ENCODE peak calls at places on chromosomes 1 and 21, in six cellular contexts. X is HepG2, E is GM12891, C is K562, P is GM12878, G is H1. A is an unnamed sample.

GRCh38 chr1:67787746-67788145 is 45.5 kb downstream of the GNG12 start:
- DNase-seq in E (no peak), G (no peak), C (no peak), P (no peak), X (no peak), A (no peak)

GRCh38 chr1:14110040-14110439 is 410.1 kb downstream of the PRDM2 start:
- DNase-seq in X (no peak), E (no peak), C (no peak), G (no peak), P (no peak), A (no peak)

GRCh38 chr1:101137144-101138126 is 99.4 kb upstream of the S1PR1 start:
- DNase-seq in E (no peak), C (no peak), G (no peak), P (peak; percentile 39), X (peak; percentile 53), A (no peak)

GRCh38 chr1:19661721-19662228 is 2.9 kb upstream of the HTR6 start:
- DNase-seq in P (no peak), X (no peak), G (no peak), E (no peak), C (no peak), A (no peak)

GRCh38 chr1:28718601-28719331 is 18.0 kb upstream of the YTHDF2 start:
- DNase-seq in P (no peak), E (no peak), X (no peak), G (no peak), C (peak; percentile 57), A (no peak)

GRCh38 chr1:21251773-21252471 is 38.3 kb downstream of the ECE1 start:
- DNase-seq in C (no peak), X (peak; percentile 91), G (no peak), E (no peak), P (no peak), A (no peak)

GRCh38 chr1:220879090-220879508 is at the start of gene HLX:
- DNase-seq in G (no peak), C (peak; percentile 96), X (no peak), P (no peak), E (peak; percentile 53), A (peak; percentile 69)

GRCh38 chr1:161180643-161181042 is 3.3 kb upstream of the B4GALT3 start:
- DNase-seq in C (no peak), E (no peak), G (no peak), X (no peak), P (no peak), A (no peak)

GRCh38 chr1:226973898-226974543 is 33.9 kb downstream of the COQ8A start:
- DNase-seq in C (no peak), G (no peak), X (peak; percentile 15), P (no peak), E (no peak), A (no peak)

GRCh38 chr1:39816431-39817090 is 27.9 kb upstream of the BMP8B start:
- DNase-seq in X (peak; percentile 49), C (peak; percentile 84), G (peak; percentile 43), P (peak; percentile 55), E (peak; percentile 46), A (peak; percentile 60)

GRCh38 chr1:36871146-36871971 is 163.0 kb downstream of the GRIK3 start:
- DNase-seq in C (no peak), G (no peak), E (no peak), P (no peak), X (no peak), A (no peak)

GRCh38 chr1:8154621-8155052 is 128.5 kb upstream of the ERRFI1 start:
- DNase-seq in C (no peak), P (no peak), E (no peak), X (peak; percentile 99), G (no peak), A (no peak)

GRCh38 chr1:205748398-205749093 is 1.4 kb downstream of the NUCKS1 start:
- DNase-seq in G (no peak), C (peak; percentile 23), E (no peak), P (no peak), X (peak; percentile 27), A (no peak)

GRCh38 chr1:2330511-2331199 is 60.7 kb downstream of the MORN1 start:
- DNase-seq in X (peak; percentile 69), E (no peak), P (no peak), C (no peak), G (no peak), A (no peak)

GRCh38 chr1:186985889-186986491 is 157.2 kb downstream of the PLA2G4A start:
- DNase-seq in P (no peak), E (peak; percentile 10), X (peak; percentile 45), G (no peak), C (peak; percentile 26), A (no peak)
- TF ChIP-seq TAF1 in P (no peak), E (no peak), X (no peak), G (no peak), C (no peak), A (no peak)

DNA sequence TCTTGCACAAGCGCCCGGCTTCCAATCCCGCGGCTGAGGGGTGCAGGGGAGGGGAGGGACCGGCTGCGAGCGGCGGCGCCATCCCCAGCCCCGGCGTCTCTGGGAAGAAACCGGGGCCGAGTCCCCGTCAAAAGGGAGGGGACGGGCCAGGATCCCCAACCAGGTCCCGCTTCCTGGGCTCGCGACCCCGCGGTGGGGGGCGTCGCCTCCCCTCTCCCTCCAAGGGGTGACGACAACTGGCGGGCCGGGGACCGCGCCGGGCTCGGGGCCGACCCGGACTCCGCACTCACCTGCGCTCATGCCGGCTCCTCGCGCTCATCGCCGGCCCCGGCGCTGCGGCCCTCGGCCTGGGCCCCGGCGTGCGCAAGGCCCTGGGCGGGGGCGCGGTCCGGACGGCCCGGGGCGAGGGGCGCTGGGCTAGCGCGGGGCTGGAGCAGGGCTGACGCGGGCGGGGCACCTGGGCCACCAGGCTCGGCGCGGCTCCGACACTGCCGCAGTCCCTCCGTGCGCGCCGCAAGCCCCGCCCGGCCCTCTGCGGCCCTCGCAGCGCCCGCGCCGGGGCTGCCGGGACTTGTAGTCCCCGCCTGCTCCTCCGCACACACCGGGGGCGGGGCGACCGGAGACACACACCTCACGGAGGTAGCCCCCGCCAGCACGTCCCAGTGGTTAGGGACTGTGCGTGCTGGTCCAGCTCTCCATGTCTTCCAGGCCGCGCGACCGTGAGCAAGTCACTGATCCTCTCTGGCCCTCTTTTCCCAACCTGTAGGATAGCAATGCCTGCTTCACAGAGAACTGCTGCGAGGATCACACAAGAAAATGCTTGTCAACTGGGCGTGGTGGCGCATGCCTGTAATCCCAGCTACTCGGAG is at the start of gene ATP13A2:
- DNase-seq in E (peak; percentile 93), X (peak; percentile 75), C (peak; percentile 97), P (no peak), G (peak; percentile 77), A (peak; percentile 89)
- TF ChIP-seq POLR2AphosphoS5 in E (no peak), X (peak; percentile 31), C (no peak), P (no peak), G (peak; percentile 31), A (no peak)

GRCh38 chr1:87327362-87328120 is 1.1 kb upstream of the LMO4 start:
- DNase-seq in C (no peak), X (no peak), P (no peak), E (no peak), G (no peak), A (no peak)

GRCh38 chr1:87329756-87330200 is 1.1 kb downstream of the LMO4 start:
- DNase-seq in E (no peak), X (no peak), C (no peak), P (no peak), G (no peak), A (no peak)

GRCh38 chr1:87329051-87329755 is 523 bp downstream of the LMO4 start:
- DNase-seq in C (peak; percentile 60), P (no peak), X (peak; percentile 54), E (no peak), G (no peak), A (peak; percentile 29)

GRCh38 chr1:87330201-87330953 is 1.7 kb downstream of the LMO4 start:
- DNase-seq in C (no peak), X (no peak), G (no peak), P (no peak), E (no peak), A (no peak)

GRCh38 chr1:87328121-87329050 is at the start of gene LMO4:
- DNase-seq in G (peak; percentile 86), X (peak; percentile 93), C (peak; percentile 85), P (peak; percentile 81), E (peak; percentile 68), A (peak; percentile 67)
- TF ChIP-seq POLR2A in G (peak; percentile 64), X (peak; percentile 59), C (peak; percentile 85), P (peak; percentile 85), E (no peak), A (peak; percentile 62)

GRCh38 chr21:45322231-45322959 is 34.7 kb upstream of the POFUT2 start:
- DNase-seq in G (no peak), E (no peak), P (no peak), X (no peak), C (no peak), A (no peak)

GRCh38 chr21:45322960-45323461 is 35.3 kb upstream of the POFUT2 start:
- DNase-seq in C (peak; percentile 53), G (no peak), X (no peak), P (no peak), E (no peak), A (no peak)

GRCh38 chr21:45324430-45325205 is 36.9 kb upstream of the POFUT2 start:
- DNase-seq in P (no peak), G (no peak), X (no peak), E (no peak), C (no peak), A (no peak)

GRCh38 chr21:45325206-45326168 is 37.8 kb upstream of the POFUT2 start:
- DNase-seq in P (no peak), C (no peak), E (no peak), X (no peak), G (no peak), A (no peak)

DNA sequence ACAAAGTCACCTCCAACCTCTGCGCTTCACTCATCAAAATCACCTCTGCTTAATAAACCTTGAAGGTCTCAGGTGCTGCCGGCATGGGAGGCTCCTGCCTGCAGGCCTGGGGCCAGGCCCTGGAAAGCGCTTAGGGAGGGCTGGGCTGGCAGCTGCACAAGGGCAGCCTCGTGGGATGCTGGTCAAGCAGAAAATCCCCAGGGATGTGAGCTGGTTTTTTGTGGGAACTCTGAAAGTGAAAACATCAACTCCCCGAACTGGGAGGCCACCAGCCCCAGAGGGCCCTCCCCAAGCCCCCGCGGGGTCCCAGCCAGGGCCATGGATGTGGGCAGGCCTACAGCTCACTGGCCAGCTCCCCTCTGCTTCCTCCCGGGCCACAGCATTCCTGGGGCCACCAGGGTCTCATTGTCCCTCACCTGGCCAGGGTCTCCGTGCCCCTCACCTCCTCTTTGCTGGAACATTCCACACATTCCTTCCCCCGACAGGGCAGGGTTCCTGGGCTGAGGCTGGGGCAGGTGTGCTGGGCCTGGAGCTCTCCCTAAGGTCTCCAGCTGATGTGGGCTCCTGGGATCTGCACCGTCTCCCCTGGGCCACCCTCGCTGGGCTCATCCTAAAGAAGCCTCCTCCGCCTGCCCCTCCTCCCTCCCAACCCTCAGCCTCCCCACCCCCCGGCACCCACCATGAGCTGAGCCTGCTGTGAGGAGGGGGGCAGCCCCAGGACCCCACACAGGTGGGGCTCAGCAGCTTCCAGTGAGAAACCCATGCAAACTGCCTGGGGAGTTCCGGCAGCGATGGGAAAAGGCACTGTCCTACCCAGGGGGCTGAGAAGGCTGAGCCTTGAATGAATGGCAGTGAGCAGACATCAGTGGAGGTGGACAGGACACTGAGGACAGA is 36.0 kb upstream of the POFUT2 start:
- DNase-seq in C (no peak), P (no peak), E (no peak), X (no peak), G (no peak), A (no peak)
- TF ChIP-seq TAF1 in C (no peak), P (no peak), E (no peak), X (no peak), G (no peak), A (no peak)